ENCODE peak calls at places on chromosomes 4 and X, in nine cellular contexts. One of them, this sample, is unnamed.

GRCh38 chr4:88162636-88163035 is 4.2 kb upstream of the ABCG2 start:
- DNase-seq in COR-L47: no peak
- DNase-seq in central memory CD4-positive, alpha-beta T cell: no peak
- DNase-seq in RWPE1: no peak
- DNase-seq in EL: no peak
- DNase-seq in activated CD8-positive, alpha-beta memory T cell treated with anti-CD3 and anti-CD28 coated beads for 1 hour: no peak
- DNase-seq in fibroblast of lung: no peak
- DNase-seq in activated naive CD4-positive, alpha-beta T cell treated with anti-CD3 and anti-CD28 coated beads, Interleukin-2, amount 10 ng/mL, durations not matched to agents 7 days and 5 days: no peak
- DNase-seq in BE2C: no peak
- DNase-seq in this sample: no peak

GRCh38 chr4:113971706-113972360 is 7.6 kb downstream of the ARSJ start:
- DNase-seq in activated CD8-positive, alpha-beta memory T cell treated with anti-CD3 and anti-CD28 coated beads for 1 hour: no peak
- DNase-seq in RWPE1: no peak
- DNase-seq in BE2C: peak; percentile 53
- DNase-seq in activated naive CD4-positive, alpha-beta T cell treated with anti-CD3 and anti-CD28 coated beads, Interleukin-2, amount 10 ng/mL, durations not matched to agents 7 days and 5 days: no peak
- DNase-seq in EL: peak; percentile 68
- DNase-seq in COR-L47: no peak
- DNase-seq in fibroblast of lung: peak; percentile 47
- DNase-seq in central memory CD4-positive, alpha-beta T cell: no peak
- DNase-seq in this sample: no peak

GRCh38 chrX:39519566-39520301 is 578.0 kb downstream of the BCOR start:
- DNase-seq in COR-L47: no peak
- DNase-seq in RWPE1: no peak
- DNase-seq in fibroblast of lung: no peak
- DNase-seq in activated naive CD4-positive, alpha-beta T cell treated with anti-CD3 and anti-CD28 coated beads, Interleukin-2, amount 10 ng/mL, durations not matched to agents 7 days and 5 days: no peak
- DNase-seq in EL: no peak
- DNase-seq in activated CD8-positive, alpha-beta memory T cell treated with anti-CD3 and anti-CD28 coated beads for 1 hour: no peak
- DNase-seq in BE2C: no peak
- DNase-seq in central memory CD4-positive, alpha-beta T cell: no peak
- DNase-seq in this sample: no peak

GRCh38 chr4:34178476-34178875 is 2065.8 kb downstream of the ARAP2 start:
- DNase-seq in fibroblast of lung: peak; percentile 27
- DNase-seq in central memory CD4-positive, alpha-beta T cell: no peak
- DNase-seq in EL: no peak
- DNase-seq in BE2C: no peak
- DNase-seq in RWPE1: no peak
- DNase-seq in activated CD8-positive, alpha-beta memory T cell treated with anti-CD3 and anti-CD28 coated beads for 1 hour: no peak
- DNase-seq in COR-L47: no peak
- DNase-seq in activated naive CD4-positive, alpha-beta T cell treated with anti-CD3 and anti-CD28 coated beads, Interleukin-2, amount 10 ng/mL, durations not matched to agents 7 days and 5 days: no peak
- DNase-seq in this sample: no peak

GRCh38 chrX:107845625-107846024 is 20.0 kb downstream of the MID2 start:
- DNase-seq in activated naive CD4-positive, alpha-beta T cell treated with anti-CD3 and anti-CD28 coated beads, Interleukin-2, amount 10 ng/mL, durations not matched to agents 7 days and 5 days: no peak
- DNase-seq in RWPE1: no peak
- DNase-seq in central memory CD4-positive, alpha-beta T cell: no peak
- DNase-seq in COR-L47: no peak
- DNase-seq in activated CD8-positive, alpha-beta memory T cell treated with anti-CD3 and anti-CD28 coated beads for 1 hour: no peak
- DNase-seq in BE2C: no peak
- DNase-seq in fibroblast of lung: no peak
- DNase-seq in EL: no peak
- DNase-seq in this sample: no peak

GRCh38 chrX:49176421-49177326 is 5.0 kb downstream of the PLP2 start:
- DNase-seq in BE2C: peak; percentile 35
- DNase-seq in fibroblast of lung: no peak
- DNase-seq in RWPE1: peak; percentile 67
- DNase-seq in EL: no peak
- DNase-seq in COR-L47: no peak
- DNase-seq in activated CD8-positive, alpha-beta memory T cell treated with anti-CD3 and anti-CD28 coated beads for 1 hour: no peak
- DNase-seq in activated naive CD4-positive, alpha-beta T cell treated with anti-CD3 and anti-CD28 coated beads, Interleukin-2, amount 10 ng/mL, durations not matched to agents 7 days and 5 days: no peak
- DNase-seq in central memory CD4-positive, alpha-beta T cell: no peak
- DNase-seq in this sample: no peak

GRCh38 chr4:110609044-110609750 is 13.7 kb downstream of the PITX2 start:
- DNase-seq in activated CD8-positive, alpha-beta memory T cell treated with anti-CD3 and anti-CD28 coated beads for 1 hour: no peak
- DNase-seq in EL: no peak
- DNase-seq in fibroblast of lung: no peak
- DNase-seq in central memory CD4-positive, alpha-beta T cell: no peak
- DNase-seq in BE2C: no peak
- DNase-seq in activated naive CD4-positive, alpha-beta T cell treated with anti-CD3 and anti-CD28 coated beads, Interleukin-2, amount 10 ng/mL, durations not matched to agents 7 days and 5 days: no peak
- DNase-seq in RWPE1: no peak
- DNase-seq in COR-L47: no peak
- DNase-seq in this sample: no peak

GRCh38 chrX:53089224-53089842 is 4.6 kb upstream of the KANTR start:
- DNase-seq in RWPE1: no peak
- DNase-seq in BE2C: peak; percentile 40
- DNase-seq in activated CD8-positive, alpha-beta memory T cell treated with anti-CD3 and anti-CD28 coated beads for 1 hour: no peak
- DNase-seq in EL: peak; percentile 60
- DNase-seq in central memory CD4-positive, alpha-beta T cell: peak; percentile 52
- DNase-seq in COR-L47: peak; percentile 22
- DNase-seq in fibroblast of lung: peak; percentile 58
- DNase-seq in activated naive CD4-positive, alpha-beta T cell treated with anti-CD3 and anti-CD28 coated beads, Interleukin-2, amount 10 ng/mL, durations not matched to agents 7 days and 5 days: peak; percentile 52
- DNase-seq in this sample: no peak

GRCh38 chr4:188127157-188127874 is 11.9 kb upstream of the TRIML1 start:
- DNase-seq in activated naive CD4-positive, alpha-beta T cell treated with anti-CD3 and anti-CD28 coated beads, Interleukin-2, amount 10 ng/mL, durations not matched to agents 7 days and 5 days: no peak
- DNase-seq in central memory CD4-positive, alpha-beta T cell: no peak
- DNase-seq in BE2C: no peak
- DNase-seq in fibroblast of lung: peak; percentile 57
- DNase-seq in RWPE1: peak; percentile 79
- DNase-seq in activated CD8-positive, alpha-beta memory T cell treated with anti-CD3 and anti-CD28 coated beads for 1 hour: no peak
- DNase-seq in COR-L47: no peak
- DNase-seq in EL: peak; percentile 51
- DNase-seq in this sample: no peak

GRCh38 chr4:152118819-152119553 is 358.2 kb upstream of the GATB start:
- DNase-seq in activated CD8-positive, alpha-beta memory T cell treated with anti-CD3 and anti-CD28 coated beads for 1 hour: no peak
- DNase-seq in BE2C: no peak
- DNase-seq in COR-L47: peak; percentile 9
- DNase-seq in EL: no peak
- DNase-seq in fibroblast of lung: no peak
- DNase-seq in activated naive CD4-positive, alpha-beta T cell treated with anti-CD3 and anti-CD28 coated beads, Interleukin-2, amount 10 ng/mL, durations not matched to agents 7 days and 5 days: no peak
- DNase-seq in central memory CD4-positive, alpha-beta T cell: no peak
- DNase-seq in RWPE1: no peak
- DNase-seq in this sample: no peak

GRCh38 chrX:96564595-96564994 is 120.0 kb upstream of the DIAPH2 start:
- DNase-seq in activated naive CD4-positive, alpha-beta T cell treated with anti-CD3 and anti-CD28 coated beads, Interleukin-2, amount 10 ng/mL, durations not matched to agents 7 days and 5 days: no peak
- DNase-seq in fibroblast of lung: no peak
- DNase-seq in BE2C: no peak
- DNase-seq in central memory CD4-positive, alpha-beta T cell: no peak
- DNase-seq in EL: no peak
- DNase-seq in COR-L47: no peak
- DNase-seq in RWPE1: no peak
- DNase-seq in activated CD8-positive, alpha-beta memory T cell treated with anti-CD3 and anti-CD28 coated beads for 1 hour: no peak
- DNase-seq in this sample: no peak